ENCODE peak calls at places on chromosomes 3 and 15, in seven cellular contexts. One of them, this sample, is unnamed.

GRCh38 chr3:124033360-124034015 is 41.6 kb upstream of the ROPN1 start:
- DNase-seq in NB4: no peak
- DNase-seq in ovary: peak
- DNase-seq in vagina: no peak
- DNase-seq in heart left ventricle: peak
- DNase-seq in transverse colon: peak
- DNase-seq in GM12891: no peak
- DNase-seq in this sample: no peak

GRCh38 chr3:143847787-143848631 is at the start of gene SLC9A9:
- DNase-seq in NB4: peak
- DNase-seq in ovary: no peak
- DNase-seq in vagina: no peak
- DNase-seq in heart left ventricle: no peak
- DNase-seq in transverse colon: peak
- DNase-seq in GM12891: peak
- DNase-seq in this sample: no peak

GRCh38 chr15:28786521-28786920 is 61.9 kb downstream of the GOLGA6L7 start:
- DNase-seq in NB4: peak
- DNase-seq in ovary: no peak
- DNase-seq in vagina: no peak
- DNase-seq in heart left ventricle: no peak
- DNase-seq in transverse colon: no peak
- DNase-seq in GM12891: no peak
- DNase-seq in this sample: no peak

GRCh38 chr3:52072020-52072419 is 15.6 kb upstream of the DUSP7 start:
- DNase-seq in NB4: no peak
- DNase-seq in ovary: no peak
- DNase-seq in vagina: no peak
- DNase-seq in heart left ventricle: no peak
- DNase-seq in transverse colon: no peak
- DNase-seq in GM12891: no peak
- DNase-seq in this sample: no peak

GRCh38 chr3:61768284-61769012 is 207.1 kb downstream of the PTPRG start:
- DNase-seq in NB4: no peak
- DNase-seq in ovary: no peak
- DNase-seq in vagina: no peak
- DNase-seq in heart left ventricle: no peak
- DNase-seq in transverse colon: peak
- DNase-seq in GM12891: no peak
- DNase-seq in this sample: no peak

GRCh38 chr3:125168711-125169410 is 43.7 kb downstream of the SLC12A8 start:
- DNase-seq in NB4: no peak
- DNase-seq in ovary: no peak
- DNase-seq in vagina: no peak
- DNase-seq in heart left ventricle: no peak
- DNase-seq in transverse colon: no peak
- DNase-seq in GM12891: no peak
- DNase-seq in this sample: no peak

GRCh38 chr3:51559266-51559907 is 20.9 kb downstream of the RAD54L2 start:
- DNase-seq in NB4: no peak
- DNase-seq in ovary: no peak
- DNase-seq in vagina: no peak
- DNase-seq in heart left ventricle: no peak
- DNase-seq in transverse colon: no peak
- DNase-seq in GM12891: no peak
- DNase-seq in this sample: no peak

GRCh38 chr15:80489030-80489594 is 84.9 kb downstream of the ARNT2 start:
- DNase-seq in NB4: no peak
- DNase-seq in ovary: no peak
- DNase-seq in vagina: no peak
- DNase-seq in heart left ventricle: no peak
- DNase-seq in transverse colon: no peak
- DNase-seq in GM12891: no peak
- DNase-seq in this sample: no peak

GRCh38 chr15:64263567-64263966 is 92.4 kb downstream of the CSNK1G1 start:
- DNase-seq in NB4: no peak
- DNase-seq in ovary: no peak
- DNase-seq in vagina: no peak
- DNase-seq in heart left ventricle: no peak
- DNase-seq in transverse colon: no peak
- DNase-seq in GM12891: no peak
- DNase-seq in this sample: no peak

GRCh38 chr3:117350386-117350785 is 640.8 kb downstream of the TUSC7 start:
- DNase-seq in NB4: no peak
- DNase-seq in ovary: no peak
- DNase-seq in vagina: no peak
- DNase-seq in heart left ventricle: no peak
- DNase-seq in transverse colon: no peak
- DNase-seq in GM12891: no peak
- DNase-seq in this sample: no peak

GRCh38 chr15:46293550-46293949 is 658.7 kb downstream of the SQOR start:
- DNase-seq in NB4: no peak
- DNase-seq in ovary: no peak
- DNase-seq in vagina: no peak
- DNase-seq in heart left ventricle: no peak
- DNase-seq in transverse colon: no peak
- DNase-seq in GM12891: no peak
- DNase-seq in this sample: no peak
- TF ChIP-seq POLR2A in NB4: no peak
- TF ChIP-seq POLR2A in ovary: no peak
- TF ChIP-seq POLR2A in vagina: no peak
- TF ChIP-seq POLR2A in heart left ventricle: no peak
- TF ChIP-seq POLR2A in transverse colon: no peak
- TF ChIP-seq POLR2A in GM12891: no peak
- TF ChIP-seq POLR2A in this sample: no peak

GRCh38 chr3:149375164-149375823 is 2.2 kb downstream of the TM4SF1 start:
- DNase-seq in NB4: no peak
- DNase-seq in ovary: no peak
- DNase-seq in vagina: no peak
- DNase-seq in heart left ventricle: no peak
- DNase-seq in transverse colon: no peak
- DNase-seq in GM12891: no peak
- DNase-seq in this sample: no peak
- TF ChIP-seq POLR2A in NB4: no peak
- TF ChIP-seq POLR2A in ovary: no peak
- TF ChIP-seq POLR2A in vagina: no peak
- TF ChIP-seq POLR2A in heart left ventricle: no peak
- TF ChIP-seq POLR2A in transverse colon: no peak
- TF ChIP-seq POLR2A in GM12891: no peak
- TF ChIP-seq POLR2A in this sample: no peak

DNA sequence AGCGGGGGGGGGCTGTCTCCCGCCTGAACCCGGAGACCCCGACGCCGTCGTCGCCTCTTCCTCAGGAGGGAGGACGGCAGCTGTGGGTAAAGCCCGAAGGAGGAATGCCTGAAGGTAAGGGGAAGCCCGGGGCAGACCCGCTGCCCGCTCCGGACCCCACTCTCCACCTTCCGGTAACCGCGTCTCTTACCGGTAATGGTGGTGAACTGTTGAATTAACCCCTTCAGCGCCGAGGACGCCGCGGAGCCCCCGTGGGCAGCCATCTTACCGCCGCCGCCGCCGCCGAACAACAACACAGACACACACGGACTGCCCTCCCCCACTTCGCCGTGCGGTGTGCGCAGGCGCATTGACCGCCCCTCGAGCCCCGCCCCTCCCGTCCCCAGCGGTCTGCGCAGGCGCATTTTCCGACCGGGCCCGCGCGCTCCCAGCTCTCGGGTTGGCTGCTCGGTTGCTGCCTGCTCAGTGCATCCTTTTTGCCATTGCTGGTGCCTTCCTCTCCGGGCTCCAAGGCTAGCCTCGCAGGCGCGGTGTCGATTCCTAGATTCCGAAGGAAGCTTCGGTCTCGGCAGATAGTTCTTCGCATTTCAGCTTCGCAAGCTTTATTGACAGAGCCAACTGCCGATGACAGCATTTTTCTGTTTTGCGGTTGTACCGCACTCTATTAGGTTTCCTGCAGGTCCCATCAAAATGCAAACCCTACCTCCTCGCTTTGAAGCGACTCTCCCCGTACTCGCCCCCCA is at the start of gene UBXN7:
- DNase-seq in NB4: peak
- DNase-seq in ovary: peak
- DNase-seq in vagina: peak
- DNase-seq in heart left ventricle: peak
- DNase-seq in transverse colon: peak
- DNase-seq in GM12891: peak
- DNase-seq in this sample: peak
- TF ChIP-seq POLR2A in NB4: peak
- TF ChIP-seq POLR2A in ovary: peak
- TF ChIP-seq POLR2A in vagina: peak
- TF ChIP-seq POLR2A in heart left ventricle: no peak
- TF ChIP-seq POLR2A in transverse colon: peak
- TF ChIP-seq POLR2A in GM12891: peak
- TF ChIP-seq POLR2A in this sample: peak

GRCh38 chr15:101652098-101652782 is at the start of gene TM2D3:
- DNase-seq in NB4: peak
- DNase-seq in ovary: peak
- DNase-seq in vagina: peak
- DNase-seq in heart left ventricle: peak
- DNase-seq in transverse colon: peak
- DNase-seq in GM12891: peak
- DNase-seq in this sample: peak
- TF ChIP-seq POLR2A in NB4: peak
- TF ChIP-seq POLR2A in ovary: peak
- TF ChIP-seq POLR2A in vagina: peak
- TF ChIP-seq POLR2A in heart left ventricle: peak
- TF ChIP-seq POLR2A in transverse colon: peak
- TF ChIP-seq POLR2A in GM12891: peak
- TF ChIP-seq POLR2A in this sample: peak

GRCh38 chr3:155854147-155854940 is at the start of gene SLC33A1:
- DNase-seq in NB4: peak
- DNase-seq in ovary: peak
- DNase-seq in vagina: peak
- DNase-seq in heart left ventricle: peak
- DNase-seq in transverse colon: peak
- DNase-seq in GM12891: peak
- DNase-seq in this sample: peak
- TF ChIP-seq POLR2A in NB4: peak
- TF ChIP-seq POLR2A in ovary: peak
- TF ChIP-seq POLR2A in vagina: peak
- TF ChIP-seq POLR2A in heart left ventricle: no peak
- TF ChIP-seq POLR2A in transverse colon: peak
- TF ChIP-seq POLR2A in GM12891: peak
- TF ChIP-seq POLR2A in this sample: peak

GRCh38 chr3:156808025-156808424 is 18.1 kb upstream of the LEKR1 start:
- DNase-seq in NB4: peak
- DNase-seq in ovary: no peak
- DNase-seq in vagina: no peak
- DNase-seq in heart left ventricle: no peak
- DNase-seq in transverse colon: no peak
- DNase-seq in GM12891: no peak
- DNase-seq in this sample: no peak
- TF ChIP-seq POLR2A in NB4: no peak
- TF ChIP-seq POLR2A in ovary: no peak
- TF ChIP-seq POLR2A in vagina: no peak
- TF ChIP-seq POLR2A in heart left ventricle: no peak
- TF ChIP-seq POLR2A in transverse colon: no peak
- TF ChIP-seq POLR2A in GM12891: no peak
- TF ChIP-seq POLR2A in this sample: no peak

This sample was measured in breast epithelium.